ENCODE peak calls at places on chromosomes 4 and X, in five cellular contexts. T is GM23248; M is effector memory CD4-positive, alpha-beta T cell; A is BJ; D is GM23338. W is an unnamed sample.

GRCh38 chr4:13056630-13057187 is 427.4 kb downstream of the RAB28 start:
- DNase-seq in D (no peak), M (no peak), A (no peak), T (no peak), W (no peak)

GRCh38 chrX:57902633-57903032 is 7.6 kb downstream of the ZXDA start:
- DNase-seq in D (no peak), M (no peak), A (no peak), T (no peak), W (no peak)

GRCh38 chrX:2831471-2832228 is 2.9 kb downstream of the GYG2 start:
- DNase-seq in T (no peak), D (no peak), A (no peak), M (no peak), W (no peak)

GRCh38 chr4:68119921-68120320 is 9.7 kb downstream of the TMPRSS11F start:
- DNase-seq in A (no peak), M (no peak), D (no peak), T (no peak), W (no peak)

GRCh38 chr4:131974730-131975129 is 1174.4 kb upstream of the PCDH10 start:
- DNase-seq in M (no peak), A (no peak), D (no peak), T (peak), W (no peak)

GRCh38 chr4:38411092-38411491 is 252.9 kb upstream of the KLF3 start:
- DNase-seq in D (no peak), T (no peak), M (no peak), A (no peak), W (no peak)

GRCh38 chr4:26220704-26221103 is 100.1 kb upstream of the RBPJ start:
- DNase-seq in A (no peak), D (no peak), M (no peak), T (peak), W (no peak)

GRCh38 chrX:21926116-21926515 is 14.4 kb upstream of the SMS start:
- DNase-seq in T (peak), M (no peak), D (no peak), A (no peak), W (no peak)

GRCh38 chrX:145818522-145819075 is 970 bp downstream of the SLITRK2 start:
- DNase-seq in A (no peak), M (no peak), T (no peak), D (no peak), W (no peak)

GRCh38 chr4:52915730-52916129 is 53.6 kb downstream of the RASL11B start:
- DNase-seq in T (peak), M (no peak), A (no peak), D (no peak), W (no peak)

GRCh38 chrX:63656871-63657580 is 128.0 kb downstream of the ARHGEF9 start:
- DNase-seq in A (peak), M (no peak), D (no peak), T (peak), W (no peak)

GRCh38 chrX:15745179-15745578 is 7.1 kb downstream of the CA5B start:
- DNase-seq in T (peak), A (no peak), M (no peak), D (no peak), W (no peak)

GRCh38 chrX:71214152-71214551 is 8.9 kb upstream of the GJB1 start:
- DNase-seq in D (no peak), M (no peak), A (no peak), T (no peak), W (no peak)

GRCh38 chrX:39821011-39821708 is 276.6 kb downstream of the BCOR start:
- DNase-seq in D (peak), A (no peak), T (peak), M (no peak), W (peak)

GRCh38 chr4:108049406-108049805 is 59.7 kb downstream of the HADH start:
- DNase-seq in D (no peak), A (no peak), T (no peak), M (peak), W (no peak)

GRCh38 chrX:41526925-41527324 is 79.8 kb downstream of the NYX start:
- DNase-seq in T (peak), D (no peak), M (no peak), A (peak), W (no peak)

GRCh38 chr4:74267998-74268606 is 40.2 kb upstream of the EPGN start:
- DNase-seq in T (peak), D (no peak), M (no peak), A (peak), W (no peak)

GRCh38 chrX:10496345-10496965 is 123.9 kb downstream of the MID1 start:
- DNase-seq in A (peak), D (no peak), T (peak), M (no peak), W (no peak)

GRCh38 chr4:153232768-153233167 is 28.5 kb downstream of the TRIM2 start:
- DNase-seq in T (peak), D (peak), M (no peak), A (no peak), W (peak)

GRCh38 chr4:112284662-112285411 is 867 bp downstream of the TIFA start:
- DNase-seq in T (peak), D (no peak), A (no peak), M (peak), W (no peak)

GRCh38 chr4:15938182-15938581 is 358 bp downstream of the FGFBP1 start:
- DNase-seq in A (no peak), M (no peak), D (peak), T (peak), W (peak)

GRCh38 chr4:39067451-39067850 is 5.4 kb downstream of the KLHL5 start:
- DNase-seq in T (peak), M (no peak), A (no peak), D (no peak), W (no peak)

GRCh38 chrX:41449615-41450014 is 2.5 kb downstream of the NYX start:
- DNase-seq in A (peak), M (no peak), D (no peak), T (peak), W (no peak)

GRCh38 chr4:158630893-158631292 is 40.8 kb downstream of the C4orf46 start:
- DNase-seq in M (no peak), A (no peak), T (peak), D (no peak), W (no peak)

GRCh38 chr4:6889101-6889735 is 20.4 kb upstream of the TBC1D14 start:
- DNase-seq in M (no peak), D (no peak), T (no peak), A (no peak), W (no peak)

GRCh38 chrX:139929876-139930275 is 3.0 kb downstream of the ATP11C start:
- DNase-seq in A (no peak), D (no peak), T (no peak), M (no peak), W (no peak)

GRCh38 chr4:178778500-178778899 is 1336.3 kb upstream of the AGA start:
- DNase-seq in M (no peak), D (no peak), T (no peak), A (no peak), W (no peak)

GRCh38 chr4:20305976-20306375 is 54.3 kb downstream of the SLIT2 start:
- DNase-seq in D (peak), T (peak), A (no peak), M (no peak), W (no peak)

GRCh38 chrX:44971674-44972073 is 98.7 kb downstream of the KDM6A start:
- DNase-seq in A (no peak), M (no peak), D (no peak), T (no peak), W (no peak)

GRCh38 chr4:19844436-19844835 is 407.3 kb upstream of the SLIT2 start:
- DNase-seq in A (no peak), M (no peak), T (no peak), D (no peak), W (no peak)

GRCh38 chrX:40912166-40912565 is 173.1 kb upstream of the USP9X start:
- DNase-seq in M (no peak), T (peak), D (no peak), A (no peak), W (no peak)

GRCh38 chr4:45550766-45551366 is 573.0 kb downstream of the GABRG1 start:
- DNase-seq in M (no peak), D (no peak), T (peak), A (no peak), W (no peak)

GRCh38 chr4:138863160-138863559 is 152.4 kb upstream of the NOCT start:
- DNase-seq in D (no peak), M (no peak), T (no peak), A (no peak), W (no peak)

GRCh38 chr4:54255881-54256280 is 26.8 kb downstream of the PDGFRA start:
- DNase-seq in A (no peak), T (peak), M (no peak), D (no peak), W (no peak)

GRCh38 chrX:22365460-22365859 is 92.7 kb downstream of the CBLL2 start:
- DNase-seq in A (no peak), D (no peak), M (no peak), T (peak), W (no peak)

GRCh38 chrX:154399527-154400368 is 1.6 kb downstream of the RPL10 start:
- DNase-seq in T (no peak), D (no peak), A (no peak), M (no peak), W (no peak)

GRCh38 chrX:47583240-47583861 is 1.1 kb downstream of the TIMP1 start:
- DNase-seq in T (no peak), M (no peak), D (no peak), A (no peak), W (no peak)
- H3K4me3 ChIP-seq in T (peak), M (no peak), D (no peak), A (peak), W (no peak)

GRCh38 chrX:23785564-23785963 is 2.6 kb downstream of the SAT1 start:
- DNase-seq in A (no peak), D (no peak), T (no peak), M (no peak), W (no peak)
- H3K4me3 ChIP-seq in A (no peak), D (no peak), T (peak), M (no peak), W (no peak)

DNA sequence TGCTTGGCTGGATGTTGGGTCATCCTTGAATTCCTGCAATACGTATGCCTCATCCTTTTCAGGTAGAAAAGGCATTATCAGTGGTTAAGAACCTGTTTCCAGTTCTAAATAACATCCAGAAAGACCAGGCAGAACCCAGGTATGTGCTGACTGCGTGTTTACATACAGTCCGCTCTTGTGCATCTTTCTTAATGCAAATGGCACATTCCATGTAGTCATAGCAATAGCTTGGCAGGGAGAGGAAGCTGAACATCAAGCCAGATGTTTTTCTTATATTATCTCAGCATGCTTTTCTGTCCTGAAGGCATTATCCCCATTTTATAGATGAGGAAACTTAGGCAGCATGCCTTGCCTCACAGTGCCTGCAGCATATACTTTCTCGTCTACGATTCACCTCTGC is 2.1 kb downstream of the DCLK2 start:
- DNase-seq in T (peak), D (no peak), A (no peak), M (no peak), W (no peak)
- H3K4me3 ChIP-seq in T (peak), D (no peak), A (peak), M (no peak), W (no peak)

GRCh38 chr4:72569719-72570235 is 756 bp upstream of the ADAMTS3 start:
- DNase-seq in D (no peak), A (no peak), T (peak), M (no peak), W (no peak)
- H3K4me3 ChIP-seq in D (peak), A (peak), T (peak), M (no peak), W (no peak)

DNA sequence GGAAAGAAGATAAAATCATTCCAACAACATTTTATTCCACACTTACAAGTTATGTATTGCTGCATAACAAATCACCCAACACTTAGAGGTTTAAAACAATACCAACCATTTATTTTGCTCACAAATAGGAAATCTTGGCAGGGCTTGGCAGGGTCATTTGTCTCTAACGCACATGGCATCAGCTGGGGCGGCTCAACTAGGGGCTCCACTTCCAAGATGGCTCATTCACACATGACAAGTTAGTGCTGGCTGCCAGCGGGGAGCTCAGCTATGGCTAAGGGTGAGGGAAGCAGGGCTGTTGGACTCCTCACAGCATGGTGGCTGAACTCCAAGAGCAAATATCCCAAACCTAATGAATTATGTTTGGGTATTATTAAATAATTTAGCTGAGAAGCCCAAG is 377.0 kb downstream of the ZNF674 start:
- DNase-seq in M (no peak), A (no peak), T (no peak), D (no peak), W (no peak)
- H3K4me3 ChIP-seq in M (no peak), A (no peak), T (no peak), D (no peak), W (no peak)

GRCh38 chrX:86149089-86149488 is 838 bp downstream of the DACH2 start:
- DNase-seq in T (no peak), A (no peak), D (no peak), M (no peak), W (no peak)
- H3K4me3 ChIP-seq in T (no peak), A (no peak), D (peak), M (no peak), W (no peak)

GRCh38 chrX:132409780-132410556 is 78.9 kb downstream of the MBNL3 start:
- DNase-seq in A (no peak), M (no peak), T (no peak), D (peak), W (no peak)

GRCh38 chrX:132413459-132413858 is 75.4 kb downstream of the MBNL3 start:
- DNase-seq in A (no peak), M (no peak), D (peak), T (no peak), W (peak)

GRCh38 chrX:132414404-132414803 is 74.4 kb downstream of the MBNL3 start:
- DNase-seq in A (no peak), D (no peak), M (no peak), T (no peak), W (no peak)

GRCh38 chrX:132411310-132411977 is 77.4 kb downstream of the MBNL3 start:
- DNase-seq in D (no peak), A (no peak), M (no peak), T (no peak), W (peak)

DNA sequence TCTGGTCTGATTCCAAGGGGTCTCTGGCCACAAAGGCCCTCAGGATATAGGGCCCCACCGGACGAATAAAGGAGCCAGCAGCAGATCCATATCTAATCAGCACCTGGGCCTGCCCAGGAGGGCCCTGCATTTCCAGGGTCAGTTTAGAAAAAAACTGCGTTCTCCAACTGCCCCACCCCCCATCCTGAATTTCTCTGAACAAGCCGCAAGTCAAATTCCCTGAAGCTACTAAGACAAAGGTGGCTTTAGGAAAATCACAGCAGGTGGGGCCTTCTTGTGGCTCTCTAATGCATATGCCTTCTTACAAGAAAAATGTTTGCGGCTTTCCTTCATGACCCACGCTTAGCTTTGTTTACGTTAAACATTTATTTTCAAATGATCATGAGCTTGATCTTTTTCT is 76.6 kb downstream of the MBNL3 start:
- DNase-seq in T (no peak), A (no peak), M (no peak), D (peak), W (peak)
- H3K4me3 ChIP-seq in T (no peak), A (no peak), M (no peak), D (peak), W (peak)

W was measured in Caco-2.